ENCODE peak calls at places on chromosomes 11 and 22, in five cellular contexts. One of them, this sample, is unnamed.

GRCh38 chr11:132072880-132073213 is 702.4 kb downstream of the NTM start:
- DNase-seq in stimulated activated CD4-positive, alpha-beta T cell treated with anti-CD3 and anti-CD28 coated beads, TNF-alpha, amount 100 ng/mL, for 1 hour: no peak
- DNase-seq in tibial nerve: no peak
- DNase-seq in tibial artery: no peak
- DNase-seq in HCT116: no peak
- DNase-seq in this sample: no peak

GRCh38 chr11:134332189-134332631 is 422 bp downstream of the GLB1L2 start:
- DNase-seq in tibial nerve: no peak
- DNase-seq in stimulated activated CD4-positive, alpha-beta T cell treated with anti-CD3 and anti-CD28 coated beads, TNF-alpha, amount 100 ng/mL, for 1 hour: peak
- DNase-seq in HCT116: no peak
- DNase-seq in tibial artery: no peak
- DNase-seq in this sample: no peak

GRCh38 chr11:33044281-33044680 is 4.9 kb downstream of the TCP11L1 start:
- DNase-seq in stimulated activated CD4-positive, alpha-beta T cell treated with anti-CD3 and anti-CD28 coated beads, TNF-alpha, amount 100 ng/mL, for 1 hour: no peak
- DNase-seq in HCT116: no peak
- DNase-seq in tibial nerve: no peak
- DNase-seq in tibial artery: no peak
- DNase-seq in this sample: no peak

GRCh38 chr11:114279778-114280532 is 16.2 kb upstream of the NNMT start:
- DNase-seq in HCT116: no peak
- DNase-seq in tibial nerve: no peak
- DNase-seq in stimulated activated CD4-positive, alpha-beta T cell treated with anti-CD3 and anti-CD28 coated beads, TNF-alpha, amount 100 ng/mL, for 1 hour: no peak
- DNase-seq in tibial artery: no peak
- DNase-seq in this sample: peak

GRCh38 chr11:7671807-7672206 is 1.5 kb downstream of the CYB5R2 start:
- DNase-seq in stimulated activated CD4-positive, alpha-beta T cell treated with anti-CD3 and anti-CD28 coated beads, TNF-alpha, amount 100 ng/mL, for 1 hour: no peak
- DNase-seq in tibial nerve: no peak
- DNase-seq in HCT116: no peak
- DNase-seq in tibial artery: no peak
- DNase-seq in this sample: no peak

GRCh38 chr11:59261150-59261549 is 48.4 kb upstream of the MPEG1 start:
- DNase-seq in HCT116: no peak
- DNase-seq in tibial artery: no peak
- DNase-seq in stimulated activated CD4-positive, alpha-beta T cell treated with anti-CD3 and anti-CD28 coated beads, TNF-alpha, amount 100 ng/mL, for 1 hour: no peak
- DNase-seq in tibial nerve: no peak
- DNase-seq in this sample: peak

GRCh38 chr11:131690776-131691557 is 320.6 kb downstream of the NTM start:
- DNase-seq in stimulated activated CD4-positive, alpha-beta T cell treated with anti-CD3 and anti-CD28 coated beads, TNF-alpha, amount 100 ng/mL, for 1 hour: no peak
- DNase-seq in tibial artery: no peak
- DNase-seq in HCT116: no peak
- DNase-seq in tibial nerve: no peak
- DNase-seq in this sample: no peak

GRCh38 chr11:128397362-128397761 is 190.0 kb downstream of the ETS1 start:
- DNase-seq in stimulated activated CD4-positive, alpha-beta T cell treated with anti-CD3 and anti-CD28 coated beads, TNF-alpha, amount 100 ng/mL, for 1 hour: no peak
- DNase-seq in tibial artery: no peak
- DNase-seq in tibial nerve: no peak
- DNase-seq in HCT116: no peak
- DNase-seq in this sample: no peak

GRCh38 chr11:118152552-118153471 is at the start of gene SCN4B:
- DNase-seq in HCT116: no peak
- DNase-seq in tibial nerve: no peak
- DNase-seq in tibial artery: no peak
- DNase-seq in stimulated activated CD4-positive, alpha-beta T cell treated with anti-CD3 and anti-CD28 coated beads, TNF-alpha, amount 100 ng/mL, for 1 hour: no peak
- DNase-seq in this sample: peak

GRCh38 chr11:76588455-76589325 is 81.9 kb downstream of the LRRC32 start:
- DNase-seq in tibial artery: no peak
- DNase-seq in tibial nerve: peak
- DNase-seq in HCT116: no peak
- DNase-seq in stimulated activated CD4-positive, alpha-beta T cell treated with anti-CD3 and anti-CD28 coated beads, TNF-alpha, amount 100 ng/mL, for 1 hour: peak
- DNase-seq in this sample: no peak

GRCh38 chr11:110519816-110520215 is 90.1 kb downstream of the FDX1 start:
- DNase-seq in tibial nerve: no peak
- DNase-seq in stimulated activated CD4-positive, alpha-beta T cell treated with anti-CD3 and anti-CD28 coated beads, TNF-alpha, amount 100 ng/mL, for 1 hour: no peak
- DNase-seq in HCT116: no peak
- DNase-seq in tibial artery: no peak
- DNase-seq in this sample: no peak

GRCh38 chr22:43488937-43489336 is 77.1 kb downstream of the MPPED1 start:
- DNase-seq in tibial artery: no peak
- DNase-seq in tibial nerve: no peak
- DNase-seq in HCT116: no peak
- DNase-seq in stimulated activated CD4-positive, alpha-beta T cell treated with anti-CD3 and anti-CD28 coated beads, TNF-alpha, amount 100 ng/mL, for 1 hour: no peak
- DNase-seq in this sample: no peak

GRCh38 chr22:20217563-20217962 is 50.6 kb downstream of the RTN4R start:
- DNase-seq in HCT116: no peak
- DNase-seq in stimulated activated CD4-positive, alpha-beta T cell treated with anti-CD3 and anti-CD28 coated beads, TNF-alpha, amount 100 ng/mL, for 1 hour: no peak
- DNase-seq in tibial artery: no peak
- DNase-seq in tibial nerve: no peak
- DNase-seq in this sample: no peak

GRCh38 chr11:86205415-86206268 is 38.9 kb upstream of the EED start:
- DNase-seq in tibial nerve: peak
- DNase-seq in HCT116: no peak
- DNase-seq in tibial artery: no peak
- DNase-seq in stimulated activated CD4-positive, alpha-beta T cell treated with anti-CD3 and anti-CD28 coated beads, TNF-alpha, amount 100 ng/mL, for 1 hour: no peak
- DNase-seq in this sample: no peak

GRCh38 chr11:72754149-72754543 is 1.9 kb upstream of the ARAP1 start:
- DNase-seq in HCT116: no peak
- DNase-seq in stimulated activated CD4-positive, alpha-beta T cell treated with anti-CD3 and anti-CD28 coated beads, TNF-alpha, amount 100 ng/mL, for 1 hour: no peak
- DNase-seq in tibial artery: no peak
- DNase-seq in tibial nerve: no peak
- DNase-seq in this sample: no peak

GRCh38 chr11:1942541-1943260 is 4.4 kb upstream of the MRPL23 start:
- DNase-seq in tibial nerve: no peak
- DNase-seq in HCT116: no peak
- DNase-seq in stimulated activated CD4-positive, alpha-beta T cell treated with anti-CD3 and anti-CD28 coated beads, TNF-alpha, amount 100 ng/mL, for 1 hour: no peak
- DNase-seq in tibial artery: peak
- DNase-seq in this sample: no peak

GRCh38 chr11:9320047-9320446 is 5.7 kb upstream of the TMEM41B start:
- DNase-seq in HCT116: no peak
- DNase-seq in tibial artery: no peak
- DNase-seq in tibial nerve: no peak
- DNase-seq in stimulated activated CD4-positive, alpha-beta T cell treated with anti-CD3 and anti-CD28 coated beads, TNF-alpha, amount 100 ng/mL, for 1 hour: no peak
- DNase-seq in this sample: no peak

GRCh38 chr22:30408388-30409101 is 11.7 kb downstream of the SEC14L2 start:
- DNase-seq in HCT116: no peak
- DNase-seq in tibial artery: no peak
- DNase-seq in tibial nerve: no peak
- DNase-seq in stimulated activated CD4-positive, alpha-beta T cell treated with anti-CD3 and anti-CD28 coated beads, TNF-alpha, amount 100 ng/mL, for 1 hour: no peak
- DNase-seq in this sample: no peak

GRCh38 chr11:27864046-27865025 is 164.1 kb upstream of the BDNF start:
- DNase-seq in stimulated activated CD4-positive, alpha-beta T cell treated with anti-CD3 and anti-CD28 coated beads, TNF-alpha, amount 100 ng/mL, for 1 hour: no peak
- DNase-seq in HCT116: no peak
- DNase-seq in tibial artery: no peak
- DNase-seq in tibial nerve: no peak
- DNase-seq in this sample: no peak

GRCh38 chr22:37802310-37803194 is 5.2 kb upstream of the GCAT start:
- DNase-seq in tibial artery: no peak
- DNase-seq in tibial nerve: peak
- DNase-seq in HCT116: no peak
- DNase-seq in stimulated activated CD4-positive, alpha-beta T cell treated with anti-CD3 and anti-CD28 coated beads, TNF-alpha, amount 100 ng/mL, for 1 hour: no peak
- DNase-seq in this sample: peak

GRCh38 chr11:111909378-111909777 is 2.2 kb downstream of the CRYAB start:
- DNase-seq in stimulated activated CD4-positive, alpha-beta T cell treated with anti-CD3 and anti-CD28 coated beads, TNF-alpha, amount 100 ng/mL, for 1 hour: no peak
- DNase-seq in tibial artery: no peak
- DNase-seq in tibial nerve: no peak
- DNase-seq in HCT116: no peak
- DNase-seq in this sample: no peak

GRCh38 chr11:12245091-12245490 is 132.3 kb upstream of the PARVA start:
- DNase-seq in HCT116: no peak
- DNase-seq in stimulated activated CD4-positive, alpha-beta T cell treated with anti-CD3 and anti-CD28 coated beads, TNF-alpha, amount 100 ng/mL, for 1 hour: no peak
- DNase-seq in tibial nerve: no peak
- DNase-seq in tibial artery: no peak
- DNase-seq in this sample: no peak

GRCh38 chr22:37383342-37383741 is 43.9 kb downstream of the ELFN2 start:
- DNase-seq in HCT116: no peak
- DNase-seq in tibial artery: no peak
- DNase-seq in stimulated activated CD4-positive, alpha-beta T cell treated with anti-CD3 and anti-CD28 coated beads, TNF-alpha, amount 100 ng/mL, for 1 hour: no peak
- DNase-seq in tibial nerve: no peak
- DNase-seq in this sample: peak

GRCh38 chr22:29231971-29232959 is 26.6 kb downstream of the EMID1 start:
- DNase-seq in stimulated activated CD4-positive, alpha-beta T cell treated with anti-CD3 and anti-CD28 coated beads, TNF-alpha, amount 100 ng/mL, for 1 hour: no peak
- DNase-seq in HCT116: no peak
- DNase-seq in tibial artery: no peak
- DNase-seq in tibial nerve: no peak
- DNase-seq in this sample: no peak

GRCh38 chr11:8721740-8722139 is 39.1 kb downstream of the RPL27A start:
- DNase-seq in tibial nerve: no peak
- DNase-seq in tibial artery: no peak
- DNase-seq in HCT116: no peak
- DNase-seq in stimulated activated CD4-positive, alpha-beta T cell treated with anti-CD3 and anti-CD28 coated beads, TNF-alpha, amount 100 ng/mL, for 1 hour: no peak
- DNase-seq in this sample: no peak